ENCODE peak calls at places on chromosomes 1 and 21, in eight cellular contexts. B is activated naive CD4-positive, alpha-beta T cell treated with anti-CD3 and anti-CD28 coated beads, Interleukin-2, amount 50 U/mL, for 72 hours; Y is A549; K is hepatocyte; F is stimulated activated CD4-positive, alpha-beta T cell treated with anti-CD3 and anti-CD28 coated beads, Interleukin-4, amount 100 ng/mL, for 48 hours; X is GF-D8; C is naive B cell; M is neural crest cell. R is an unnamed sample.

GRCh38 chr1:22658385-22659163 is 5.5 kb downstream of the C1QB start:
- DNase-seq in B (no peak), Y (peak; percentile 32), K (no peak), F (no peak), X (no peak), C (no peak), M (no peak), R (no peak)

GRCh38 chr1:20191266-20191665 is 4.9 kb upstream of the PLA2G2C start:
- DNase-seq in B (no peak), Y (no peak), K (no peak), F (no peak), X (no peak), C (no peak), M (no peak), R (no peak)

GRCh38 chr21:43268804-43269186 is 100.0 kb downstream of the CRYAA start:
- DNase-seq in B (no peak), Y (no peak), K (no peak), F (no peak), X (no peak), C (no peak), M (no peak), R (no peak)

GRCh38 chr1:47839460-47839760 is 157.8 kb downstream of the TRABD2B start:
- DNase-seq in B (peak; percentile 16), Y (no peak), K (no peak), F (no peak), X (no peak), C (no peak), M (no peak), R (no peak)

GRCh38 chr1:19563336-19564097 is 78.2 kb upstream of the CAPZB start:
- DNase-seq in B (no peak), Y (no peak), K (peak; percentile 15), F (no peak), X (no peak), C (no peak), M (no peak), R (no peak)

GRCh38 chr1:43764581-43764980 is 57.2 kb downstream of the ST3GAL3 start:
- DNase-seq in B (no peak), Y (no peak), K (no peak), F (no peak), X (no peak), C (no peak), M (no peak), R (peak; percentile 53)

GRCh38 chr1:46623733-46624695 is 7.4 kb upstream of the MOB3C start:
- DNase-seq in B (no peak), Y (no peak), K (peak; percentile 44), F (no peak), X (no peak), C (no peak), M (no peak), R (no peak)

GRCh38 chr1:9628541-9629444 is 22.7 kb upstream of the PIK3CD start:
- DNase-seq in B (peak; percentile 86), Y (no peak), K (no peak), F (peak; percentile 49), X (no peak), C (peak; percentile 56), M (no peak), R (no peak)

GRCh38 chr21:40210251-40210650 is 343.0 kb downstream of the PCP4 start:
- DNase-seq in B (no peak), Y (no peak), K (no peak), F (no peak), X (no peak), C (no peak), M (no peak), R (no peak)

GRCh38 chr1:45752441-45753052 is 2.1 kb upstream of the IPP start:
- DNase-seq in B (no peak), Y (no peak), K (no peak), F (no peak), X (no peak), C (no peak), M (no peak), R (no peak)

GRCh38 chr1:50474859-50475809 is 51.9 kb upstream of the DMRTA2 start:
- DNase-seq in B (no peak), Y (peak; percentile 2), K (peak; percentile 25), F (no peak), X (no peak), C (no peak), M (no peak), R (no peak)

GRCh38 chr1:212133319-212133718 is 97.8 kb downstream of the DTL start:
- DNase-seq in B (no peak), Y (no peak), K (no peak), F (no peak), X (no peak), C (no peak), M (no peak), R (no peak)

GRCh38 chr1:87045757-87046422 is 131.5 kb downstream of the HS2ST1 start:
- DNase-seq in B (no peak), Y (no peak), K (no peak), F (peak; percentile 32), X (no peak), C (peak; percentile 16), M (no peak), R (no peak)

GRCh38 chr1:6351480-6352137 is 42.0 kb downstream of the ACOT7 start:
- DNase-seq in B (no peak), Y (no peak), K (no peak), F (no peak), X (no peak), C (no peak), M (no peak), R (no peak)

GRCh38 chr1:224641030-224641429 is 24.9 kb downstream of the CNIH3 start:
- DNase-seq in B (no peak), Y (no peak), K (peak; percentile 26), F (no peak), X (no peak), C (no peak), M (no peak), R (peak; percentile 75)

GRCh38 chr1:192580351-192580962 is 4.9 kb downstream of the RGS1 start:
- DNase-seq in B (no peak), Y (no peak), K (peak; percentile 49), F (no peak), X (peak; percentile 4), C (peak; percentile 29), M (no peak), R (no peak)

GRCh38 chr1:22869325-22869724 is 103.3 kb downstream of the LACTBL1 start:
- DNase-seq in B (no peak), Y (no peak), K (no peak), F (no peak), X (no peak), C (no peak), M (no peak), R (no peak)

GRCh38 chr1:193068013-193068412 is 8.6 kb downstream of the RO60 start:
- DNase-seq in B (no peak), Y (no peak), K (no peak), F (no peak), X (no peak), C (no peak), M (no peak), R (no peak)

GRCh38 chr1:31837441-31838158 is 21.8 kb upstream of the SPOCD1 start:
- DNase-seq in B (no peak), Y (no peak), K (no peak), F (no peak), X (no peak), C (no peak), M (no peak), R (no peak)

GRCh38 chr1:152969036-152969435 is 1.4 kb upstream of the SPRR4 start:
- DNase-seq in B (no peak), Y (no peak), K (no peak), F (no peak), X (no peak), C (no peak), M (no peak), R (no peak)

GRCh38 chr1:205782627-205783470 is 7.6 kb upstream of the RAB29 start:
- DNase-seq in B (no peak), Y (no peak), K (no peak), F (no peak), X (no peak), C (no peak), M (no peak), R (no peak)

GRCh38 chr1:33393991-33394390 is 36.9 kb downstream of the PHC2 start:
- DNase-seq in B (no peak), Y (no peak), K (no peak), F (no peak), X (no peak), C (no peak), M (no peak), R (no peak)

GRCh38 chr1:94240822-94241221 is 3.4 kb upstream of the ARHGAP29 start:
- DNase-seq in B (no peak), Y (no peak), K (peak; percentile 27), F (no peak), X (no peak), C (no peak), M (no peak), R (peak; percentile 30)

GRCh38 chr1:49297783-49298182 is 521.1 kb upstream of the BEND5 start:
- DNase-seq in B (no peak), Y (no peak), K (no peak), F (no peak), X (no peak), C (no peak), M (no peak), R (no peak)

GRCh38 chr1:15803380-15803779 is 4.1 kb downstream of the UQCRHL start:
- DNase-seq in B (no peak), Y (no peak), K (peak; percentile 48), F (no peak), X (no peak), C (peak; percentile 33), M (peak; percentile 30), R (peak; percentile 43)

GRCh38 chr1:82330330-82330729 is 529.6 kb downstream of the ADGRL2 start:
- DNase-seq in B (no peak), Y (no peak), K (no peak), F (no peak), X (no peak), C (no peak), M (no peak), R (no peak)

GRCh38 chr1:20610950-20611349 is 22.1 kb downstream of the CDA start:
- DNase-seq in B (no peak), Y (no peak), K (no peak), F (no peak), X (no peak), C (no peak), M (no peak), R (no peak)

GRCh38 chr1:1171551-1172340 is 1.9 kb upstream of the TTLL10 start:
- DNase-seq in B (no peak), Y (no peak), K (no peak), F (no peak), X (no peak), C (peak; percentile 70), M (no peak), R (no peak)

GRCh38 chr1:25458550-25459298 is 28.0 kb downstream of the MACO1 start:
- DNase-seq in B (no peak), Y (no peak), K (no peak), F (no peak), X (peak; percentile 32), C (no peak), M (no peak), R (no peak)